ENCODE peak calls at places on chromosomes 12 and 14, in five cellular contexts. One of them, this sample, is unnamed.

GRCh38 chr12:85273411-85274075 is 6.5 kb upstream of the ALX1 start:
- DNase-seq in cardiac muscle cell: peak
- DNase-seq in fibroblast of pulmonary artery: no peak
- DNase-seq in tibial artery: no peak
- DNase-seq in cardiac fibroblast: no peak
- DNase-seq in this sample: no peak

GRCh38 chr12:11967356-11968040 is 103.2 kb upstream of the BCL2L14 start:
- DNase-seq in cardiac muscle cell: no peak
- DNase-seq in fibroblast of pulmonary artery: no peak
- DNase-seq in tibial artery: no peak
- DNase-seq in cardiac fibroblast: no peak
- DNase-seq in this sample: no peak

GRCh38 chr14:52268191-52269061 is 928 bp downstream of the PTGDR start:
- DNase-seq in cardiac muscle cell: peak
- DNase-seq in fibroblast of pulmonary artery: peak
- DNase-seq in tibial artery: peak
- DNase-seq in cardiac fibroblast: peak
- DNase-seq in this sample: no peak

GRCh38 chr14:96072746-96073145 is 33.6 kb downstream of the C14orf132 start:
- DNase-seq in cardiac muscle cell: no peak
- DNase-seq in fibroblast of pulmonary artery: no peak
- DNase-seq in tibial artery: no peak
- DNase-seq in cardiac fibroblast: no peak
- DNase-seq in this sample: no peak

GRCh38 chr12:126337556-126337955 is 1272.3 kb downstream of the AACS start:
- DNase-seq in cardiac muscle cell: no peak
- DNase-seq in fibroblast of pulmonary artery: peak
- DNase-seq in tibial artery: no peak
- DNase-seq in cardiac fibroblast: peak
- DNase-seq in this sample: peak

GRCh38 chr12:23006413-23006812 is 381.4 kb downstream of the ETNK1 start:
- DNase-seq in cardiac muscle cell: no peak
- DNase-seq in fibroblast of pulmonary artery: no peak
- DNase-seq in tibial artery: no peak
- DNase-seq in cardiac fibroblast: no peak
- DNase-seq in this sample: no peak

GRCh38 chr12:9673404-9674225 is 4.1 kb downstream of the CLEC2D start:
- DNase-seq in cardiac muscle cell: peak
- DNase-seq in fibroblast of pulmonary artery: peak
- DNase-seq in tibial artery: peak
- DNase-seq in cardiac fibroblast: peak
- DNase-seq in this sample: peak

GRCh38 chr12:131101006-131101405 is 147.3 kb downstream of the ADGRD1 start:
- DNase-seq in cardiac muscle cell: no peak
- DNase-seq in fibroblast of pulmonary artery: no peak
- DNase-seq in tibial artery: no peak
- DNase-seq in cardiac fibroblast: no peak
- DNase-seq in this sample: no peak

GRCh38 chr14:104031384-104031783 is 54.1 kb upstream of the ASPG start:
- DNase-seq in cardiac muscle cell: no peak
- DNase-seq in fibroblast of pulmonary artery: no peak
- DNase-seq in tibial artery: no peak
- DNase-seq in cardiac fibroblast: no peak
- DNase-seq in this sample: no peak

GRCh38 chr12:14571779-14572178 is 4.1 kb upstream of the PLBD1 start:
- DNase-seq in cardiac muscle cell: no peak
- DNase-seq in fibroblast of pulmonary artery: no peak
- DNase-seq in tibial artery: no peak
- DNase-seq in cardiac fibroblast: no peak
- DNase-seq in this sample: no peak

GRCh38 chr14:76131071-76131985 is 20.4 kb upstream of the GPATCH2L start:
- DNase-seq in cardiac muscle cell: no peak
- DNase-seq in fibroblast of pulmonary artery: no peak
- DNase-seq in tibial artery: no peak
- DNase-seq in cardiac fibroblast: no peak
- DNase-seq in this sample: no peak

GRCh38 chr14:43356984-43357545 is 1150.0 kb downstream of the FSCB start:
- DNase-seq in cardiac muscle cell: no peak
- DNase-seq in fibroblast of pulmonary artery: peak
- DNase-seq in tibial artery: no peak
- DNase-seq in cardiac fibroblast: no peak
- DNase-seq in this sample: no peak

GRCh38 chr14:101332281-101332680 is 229.0 kb upstream of the DIO3 start:
- DNase-seq in cardiac muscle cell: no peak
- DNase-seq in fibroblast of pulmonary artery: no peak
- DNase-seq in tibial artery: no peak
- DNase-seq in cardiac fibroblast: no peak
- DNase-seq in this sample: no peak

GRCh38 chr14:91755560-91755959 is 23.7 kb upstream of the CATSPERB start:
- DNase-seq in cardiac muscle cell: no peak
- DNase-seq in fibroblast of pulmonary artery: peak
- DNase-seq in tibial artery: no peak
- DNase-seq in cardiac fibroblast: peak
- DNase-seq in this sample: peak

GRCh38 chr14:79483472-79483871 is 727.8 kb downstream of the DIO2 start:
- DNase-seq in cardiac muscle cell: no peak
- DNase-seq in fibroblast of pulmonary artery: peak
- DNase-seq in tibial artery: no peak
- DNase-seq in cardiac fibroblast: peak
- DNase-seq in this sample: no peak

GRCh38 chr14:89165189-89165809 is 251.7 kb downstream of the FOXN3 start:
- DNase-seq in cardiac muscle cell: no peak
- DNase-seq in fibroblast of pulmonary artery: no peak
- DNase-seq in tibial artery: no peak
- DNase-seq in cardiac fibroblast: peak
- DNase-seq in this sample: no peak

GRCh38 chr12:59491877-59492276 is 104.0 kb upstream of the SLC16A7 start:
- DNase-seq in cardiac muscle cell: no peak
- DNase-seq in fibroblast of pulmonary artery: no peak
- DNase-seq in tibial artery: no peak
- DNase-seq in cardiac fibroblast: no peak
- DNase-seq in this sample: no peak

GRCh38 chr12:26737487-26738030 is 95.4 kb downstream of the ITPR2 start:
- DNase-seq in cardiac muscle cell: no peak
- DNase-seq in fibroblast of pulmonary artery: no peak
- DNase-seq in tibial artery: no peak
- DNase-seq in cardiac fibroblast: no peak
- DNase-seq in this sample: no peak

DNA sequence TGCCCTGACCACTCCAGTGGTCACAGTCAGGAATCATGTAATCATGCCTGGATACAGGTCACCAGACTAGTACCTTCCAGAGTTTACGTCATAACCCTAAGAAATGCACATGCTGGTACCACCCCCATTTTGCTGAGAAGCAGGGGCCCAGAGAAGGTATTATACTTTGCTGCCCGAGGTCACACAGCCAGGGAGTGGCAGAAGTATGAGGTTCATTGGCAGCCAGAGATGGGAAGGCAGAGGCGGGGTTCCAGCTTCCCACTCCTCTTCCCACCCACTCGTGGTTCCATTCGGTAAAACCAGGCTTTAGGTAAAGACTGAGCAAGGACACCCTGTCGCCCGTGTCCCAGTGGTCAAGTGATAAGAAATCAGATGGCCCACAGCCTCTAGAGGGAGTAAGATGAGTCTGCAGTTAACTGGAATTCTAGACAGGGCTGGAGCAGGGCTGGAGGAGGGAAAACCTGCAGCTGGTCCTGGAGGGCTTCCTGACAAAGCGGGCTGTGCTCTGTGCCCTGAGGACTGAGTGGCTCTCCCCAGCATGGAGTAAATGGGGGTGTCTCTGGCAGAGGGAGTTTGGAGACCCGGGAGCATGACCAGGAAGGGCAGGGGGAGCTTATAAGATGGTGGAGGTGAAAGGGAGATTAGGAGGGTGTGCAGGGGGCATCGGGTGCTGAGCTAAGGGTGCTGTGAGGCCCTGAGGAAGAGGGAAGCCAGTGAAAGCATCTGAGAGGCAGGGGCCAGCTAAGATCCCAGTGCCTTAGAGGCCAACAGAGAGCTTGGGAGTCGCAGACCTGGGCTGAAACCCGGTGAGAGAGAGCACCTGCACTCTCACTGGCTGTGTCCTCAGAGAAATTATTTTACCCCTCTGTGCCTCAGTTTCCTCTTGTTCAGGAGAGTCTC is 5.7 kb downstream of the FAM222A start:
- DNase-seq in cardiac muscle cell: no peak
- DNase-seq in fibroblast of pulmonary artery: no peak
- DNase-seq in tibial artery: no peak
- DNase-seq in cardiac fibroblast: no peak
- DNase-seq in this sample: no peak
- TF ChIP-seq CTCF in cardiac muscle cell: no peak
- TF ChIP-seq CTCF in fibroblast of pulmonary artery: no peak
- TF ChIP-seq CTCF in tibial artery: no peak
- TF ChIP-seq CTCF in cardiac fibroblast: peak
- TF ChIP-seq CTCF in this sample: peak

GRCh38 chr12:121797937-121798801 is 4.7 kb upstream of the RHOF start:
- DNase-seq in cardiac muscle cell: no peak
- DNase-seq in fibroblast of pulmonary artery: no peak
- DNase-seq in tibial artery: peak
- DNase-seq in cardiac fibroblast: no peak
- DNase-seq in this sample: no peak
- H3K4me3 ChIP-seq in cardiac muscle cell: peak
- H3K4me3 ChIP-seq in fibroblast of pulmonary artery: peak
- H3K4me3 ChIP-seq in tibial artery: peak
- H3K4me3 ChIP-seq in cardiac fibroblast: peak
- H3K4me3 ChIP-seq in this sample: peak

DNA sequence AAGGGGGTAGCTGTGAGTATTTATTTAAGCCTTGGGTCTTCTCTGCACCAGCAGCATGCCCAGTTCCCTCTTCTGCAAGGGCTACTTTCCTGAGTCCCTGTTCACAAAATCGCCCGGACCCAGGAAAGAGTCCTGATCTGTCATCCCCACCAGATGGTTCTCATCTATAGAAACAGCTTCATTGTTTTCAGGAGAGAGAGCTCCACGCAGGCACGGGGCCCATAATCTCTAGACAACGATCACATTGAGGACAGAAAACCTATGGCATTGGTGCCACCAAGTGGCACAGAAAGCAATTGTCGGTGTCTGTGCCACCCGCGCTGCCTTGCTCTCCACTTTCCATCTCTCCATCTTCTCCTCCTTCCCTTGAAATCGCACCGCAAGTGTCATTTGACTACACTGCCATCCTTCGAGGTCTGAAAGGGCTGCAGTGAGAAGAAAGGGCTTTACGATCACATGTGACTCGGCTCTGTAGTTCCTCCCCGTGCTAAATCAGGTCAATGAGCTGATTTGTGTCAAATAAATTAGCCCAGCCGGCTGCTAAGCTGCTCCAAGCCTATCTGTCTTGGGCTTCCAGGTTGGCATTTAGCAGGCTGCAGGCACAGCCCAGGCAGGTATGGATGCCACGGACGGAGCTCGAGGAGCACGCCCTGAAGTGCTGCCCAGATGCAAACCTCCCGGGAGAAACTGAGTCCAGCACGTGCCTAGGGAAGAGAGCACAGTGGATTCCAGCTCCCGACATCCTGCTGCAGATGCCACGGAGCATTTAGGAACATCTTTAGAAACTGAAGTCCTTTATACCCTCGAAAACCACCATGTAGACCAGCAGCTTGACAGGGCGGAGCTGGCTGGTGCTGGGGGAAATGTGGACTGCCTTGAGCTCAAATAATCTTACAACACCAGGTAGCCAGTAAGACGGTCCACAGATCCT is 28.8 kb downstream of the SPRING1 start:
- DNase-seq in cardiac muscle cell: no peak
- DNase-seq in fibroblast of pulmonary artery: peak
- DNase-seq in tibial artery: peak
- DNase-seq in cardiac fibroblast: peak
- DNase-seq in this sample: no peak
- TF ChIP-seq CTCF in cardiac muscle cell: peak
- TF ChIP-seq CTCF in fibroblast of pulmonary artery: peak
- TF ChIP-seq CTCF in tibial artery: peak
- TF ChIP-seq CTCF in cardiac fibroblast: peak
- TF ChIP-seq CTCF in this sample: peak

DNA sequence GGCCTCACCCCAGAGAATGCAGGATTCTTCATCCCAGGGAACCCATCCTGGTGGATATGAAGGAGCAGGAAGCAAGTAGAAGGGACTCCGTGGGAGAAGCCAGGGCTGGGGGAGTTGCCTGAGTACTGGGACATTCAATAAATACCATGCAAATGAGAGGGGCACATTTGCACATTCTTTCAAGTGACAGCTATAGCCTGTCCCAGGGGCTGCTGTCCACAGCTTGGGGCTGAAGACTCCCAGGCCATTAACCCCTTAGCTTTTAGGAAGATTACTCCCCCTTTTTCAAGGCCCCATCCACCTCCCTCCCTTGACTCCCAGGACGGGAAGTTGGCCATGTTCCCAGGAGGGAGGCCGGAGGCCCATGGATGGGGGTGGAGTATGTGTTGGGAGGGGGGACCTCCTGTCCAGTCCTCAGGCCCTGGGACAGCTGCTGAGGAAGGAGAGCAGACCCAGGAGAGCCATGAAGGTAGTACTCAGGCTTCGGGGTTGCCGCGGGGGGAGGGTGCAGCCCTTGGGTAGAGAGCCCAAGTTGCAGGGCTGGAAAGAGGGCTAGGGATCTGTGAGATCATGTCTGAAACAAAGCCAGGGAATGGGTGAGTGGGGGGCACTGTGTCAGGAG is 974 bp upstream of the TNS2 start:
- DNase-seq in cardiac muscle cell: peak
- DNase-seq in fibroblast of pulmonary artery: peak
- DNase-seq in tibial artery: peak
- DNase-seq in cardiac fibroblast: peak
- DNase-seq in this sample: no peak
- H3K4me3 ChIP-seq in cardiac muscle cell: no peak
- H3K4me3 ChIP-seq in fibroblast of pulmonary artery: peak
- H3K4me3 ChIP-seq in tibial artery: peak
- H3K4me3 ChIP-seq in cardiac fibroblast: peak
- H3K4me3 ChIP-seq in this sample: peak

This sample was measured in retinal pigment epithelial cell.